ENCODE peak calls at places on chromosomes 2 and 18, in seven cellular contexts. One of them, this sample, is unnamed.
A peak's percentile ranks its signal among the peaks of the same experiment; 100 is the strongest.

GRCh38 chr2:175366814-175367213 is 185.3 kb upstream of the ATP5MC3 start:
- DNase-seq in K562: peak; percentile 59
- DNase-seq in sigmoid colon: no peak
- DNase-seq in HepG2: peak; percentile 53
- DNase-seq in stomach: no peak
- DNase-seq in H1: peak; percentile 53
- DNase-seq in transverse colon: peak; percentile 10
- DNase-seq in this sample: no peak

GRCh38 chr2:104745856-104746255 is 108.1 kb upstream of the POU3F3 start:
- DNase-seq in K562: no peak
- DNase-seq in sigmoid colon: no peak
- DNase-seq in HepG2: no peak
- DNase-seq in stomach: no peak
- DNase-seq in H1: no peak
- DNase-seq in transverse colon: no peak
- DNase-seq in this sample: no peak

GRCh38 chr18:34867520-34867919 is 157.4 kb downstream of the DTNA start:
- DNase-seq in K562: no peak
- DNase-seq in sigmoid colon: no peak
- DNase-seq in HepG2: peak; percentile 12
- DNase-seq in stomach: no peak
- DNase-seq in H1: peak; percentile 63
- DNase-seq in transverse colon: no peak
- DNase-seq in this sample: no peak

GRCh38 chr2:69017080-69017479 is 4.1 kb downstream of the ANTXR1 start:
- DNase-seq in K562: no peak
- DNase-seq in sigmoid colon: peak; percentile 39
- DNase-seq in HepG2: no peak
- DNase-seq in stomach: no peak
- DNase-seq in H1: no peak
- DNase-seq in transverse colon: no peak
- DNase-seq in this sample: no peak

GRCh38 chr2:28565720-28566295 is 69.9 kb downstream of the PLB1 start:
- DNase-seq in K562: no peak
- DNase-seq in sigmoid colon: peak; percentile 59
- DNase-seq in HepG2: no peak
- DNase-seq in stomach: no peak
- DNase-seq in H1: no peak
- DNase-seq in transverse colon: no peak
- DNase-seq in this sample: no peak

GRCh38 chr2:47688561-47688960 is 94.4 kb upstream of the MSH6 start:
- DNase-seq in K562: no peak
- DNase-seq in sigmoid colon: no peak
- DNase-seq in HepG2: no peak
- DNase-seq in stomach: no peak
- DNase-seq in H1: no peak
- DNase-seq in transverse colon: no peak
- DNase-seq in this sample: no peak

GRCh38 chr2:215360596-215360995 is 48.7 kb downstream of the ATIC start:
- DNase-seq in K562: no peak
- DNase-seq in sigmoid colon: no peak
- DNase-seq in HepG2: no peak
- DNase-seq in stomach: no peak
- DNase-seq in H1: no peak
- DNase-seq in transverse colon: no peak
- DNase-seq in this sample: no peak

GRCh38 chr2:48941908-48942307 is 186.4 kb upstream of the LHCGR start:
- DNase-seq in K562: no peak
- DNase-seq in sigmoid colon: no peak
- DNase-seq in HepG2: no peak
- DNase-seq in stomach: no peak
- DNase-seq in H1: no peak
- DNase-seq in transverse colon: no peak
- DNase-seq in this sample: no peak

GRCh38 chr2:23423873-23424680 is 39.1 kb downstream of the KLHL29 start:
- DNase-seq in K562: no peak
- DNase-seq in sigmoid colon: peak; percentile 64
- DNase-seq in HepG2: no peak
- DNase-seq in stomach: no peak
- DNase-seq in H1: peak; percentile 45
- DNase-seq in transverse colon: no peak
- DNase-seq in this sample: no peak

GRCh38 chr2:158546412-158547144 is 89.8 kb downstream of the PKP4 start:
- DNase-seq in K562: peak; percentile 22
- DNase-seq in sigmoid colon: no peak
- DNase-seq in HepG2: no peak
- DNase-seq in stomach: no peak
- DNase-seq in H1: no peak
- DNase-seq in transverse colon: no peak
- DNase-seq in this sample: no peak

GRCh38 chr2:71807969-71808451 is 339.7 kb downstream of the CYP26B1 start:
- DNase-seq in K562: no peak
- DNase-seq in sigmoid colon: peak; percentile 87
- DNase-seq in HepG2: no peak
- DNase-seq in stomach: no peak
- DNase-seq in H1: peak; percentile 8
- DNase-seq in transverse colon: peak; percentile 28
- DNase-seq in this sample: no peak

GRCh38 chr2:6773007-6773693 is 92.6 kb downstream of the CMPK2 start:
- DNase-seq in K562: peak; percentile 87
- DNase-seq in sigmoid colon: peak; percentile 71
- DNase-seq in HepG2: peak; percentile 21
- DNase-seq in stomach: peak; percentile 66
- DNase-seq in H1: peak; percentile 99
- DNase-seq in transverse colon: peak; percentile 58
- DNase-seq in this sample: no peak
- TF ChIP-seq POLR2AphosphoS5 in K562: no peak
- TF ChIP-seq POLR2AphosphoS5 in sigmoid colon: peak; percentile 11
- TF ChIP-seq POLR2AphosphoS5 in HepG2: no peak
- TF ChIP-seq POLR2AphosphoS5 in stomach: no peak
- TF ChIP-seq POLR2AphosphoS5 in H1: no peak
- TF ChIP-seq POLR2AphosphoS5 in transverse colon: no peak
- TF ChIP-seq POLR2AphosphoS5 in this sample: no peak

DNA sequence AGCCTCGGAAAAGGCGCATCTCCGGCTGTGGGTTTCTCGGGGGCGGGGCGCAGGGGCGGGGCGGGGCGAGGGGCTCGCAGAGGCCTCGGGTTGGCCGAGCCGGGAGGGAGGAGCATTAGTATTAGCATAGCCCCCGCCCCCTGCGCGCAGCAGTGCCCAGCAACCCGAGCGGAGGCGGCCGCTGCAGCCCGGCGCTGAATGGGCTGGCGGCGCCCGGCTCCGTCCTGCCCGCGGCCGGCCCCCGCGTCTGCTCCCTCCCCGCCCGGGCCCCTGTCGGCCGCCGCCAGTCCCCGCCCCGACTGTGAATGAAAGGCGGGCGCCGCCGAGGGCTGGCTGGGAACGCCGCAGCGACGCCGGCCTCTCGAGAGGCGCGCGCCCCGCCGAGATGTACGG is at the start of gene EFR3B:
- DNase-seq in K562: peak; percentile 98
- DNase-seq in sigmoid colon: peak; percentile 97
- DNase-seq in HepG2: peak; percentile 89
- DNase-seq in stomach: peak; percentile 96
- DNase-seq in H1: peak; percentile 82
- DNase-seq in transverse colon: peak; percentile 96
- DNase-seq in this sample: peak; percentile 95
- TF ChIP-seq POLR2A in K562: no peak
- TF ChIP-seq POLR2A in sigmoid colon: no peak
- TF ChIP-seq POLR2A in HepG2: no peak
- TF ChIP-seq POLR2A in stomach: no peak
- TF ChIP-seq POLR2A in H1: no peak
- TF ChIP-seq POLR2A in transverse colon: no peak
- TF ChIP-seq POLR2A in this sample: no peak

GRCh38 chr2:74472086-74472944 is at the start of gene MRPL53:
- DNase-seq in K562: peak; percentile 81
- DNase-seq in sigmoid colon: peak; percentile 96
- DNase-seq in HepG2: peak; percentile 92
- DNase-seq in stomach: peak; percentile 95
- DNase-seq in H1: peak; percentile 94
- DNase-seq in transverse colon: peak; percentile 95
- DNase-seq in this sample: peak; percentile 98
- TF ChIP-seq EP300 in K562: peak; percentile 33
- TF ChIP-seq EP300 in sigmoid colon: no peak
- TF ChIP-seq EP300 in HepG2: no peak
- TF ChIP-seq EP300 in stomach: no peak
- TF ChIP-seq EP300 in H1: no peak
- TF ChIP-seq EP300 in transverse colon: no peak
- TF ChIP-seq EP300 in this sample: no peak

GRCh38 chr2:76688732-76689131 is 833.4 kb downstream of the LRRTM4 start:
- DNase-seq in K562: no peak
- DNase-seq in sigmoid colon: no peak
- DNase-seq in HepG2: no peak
- DNase-seq in stomach: no peak
- DNase-seq in H1: no peak
- DNase-seq in transverse colon: no peak
- DNase-seq in this sample: no peak

GRCh38 chr2:76692896-76693295 is 829.3 kb downstream of the LRRTM4 start:
- DNase-seq in K562: no peak
- DNase-seq in sigmoid colon: no peak
- DNase-seq in HepG2: no peak
- DNase-seq in stomach: no peak
- DNase-seq in H1: no peak
- DNase-seq in transverse colon: no peak
- DNase-seq in this sample: no peak
- TF ChIP-seq POLR2AphosphoS5 in K562: no peak
- TF ChIP-seq POLR2AphosphoS5 in sigmoid colon: no peak
- TF ChIP-seq POLR2AphosphoS5 in HepG2: no peak
- TF ChIP-seq POLR2AphosphoS5 in stomach: no peak
- TF ChIP-seq POLR2AphosphoS5 in H1: no peak
- TF ChIP-seq POLR2AphosphoS5 in transverse colon: no peak
- TF ChIP-seq POLR2AphosphoS5 in this sample: no peak

GRCh38 chr18:69659142-69659651 is 258.5 kb downstream of the DOK6 start:
- DNase-seq in K562: no peak
- DNase-seq in sigmoid colon: no peak
- DNase-seq in HepG2: peak; percentile 73
- DNase-seq in stomach: no peak
- DNase-seq in H1: no peak
- DNase-seq in transverse colon: no peak
- DNase-seq in this sample: no peak

GRCh38 chr18:69655816-69656215 is 255.1 kb downstream of the DOK6 start:
- DNase-seq in K562: no peak
- DNase-seq in sigmoid colon: no peak
- DNase-seq in HepG2: no peak
- DNase-seq in stomach: no peak
- DNase-seq in H1: no peak
- DNase-seq in transverse colon: no peak
- DNase-seq in this sample: no peak

GRCh38 chr18:69658137-69658536 is 257.4 kb downstream of the DOK6 start:
- DNase-seq in K562: no peak
- DNase-seq in sigmoid colon: no peak
- DNase-seq in HepG2: peak; percentile 8
- DNase-seq in stomach: no peak
- DNase-seq in H1: no peak
- DNase-seq in transverse colon: no peak
- DNase-seq in this sample: no peak
- TF ChIP-seq POLR2A in K562: no peak
- TF ChIP-seq POLR2A in sigmoid colon: no peak
- TF ChIP-seq POLR2A in HepG2: no peak
- TF ChIP-seq POLR2A in stomach: no peak
- TF ChIP-seq POLR2A in H1: no peak
- TF ChIP-seq POLR2A in transverse colon: no peak
- TF ChIP-seq POLR2A in this sample: no peak

GRCh38 chr2:193796847-193797246 is 1602.1 kb upstream of the TMEFF2 start:
- DNase-seq in K562: no peak
- DNase-seq in sigmoid colon: no peak
- DNase-seq in HepG2: no peak
- DNase-seq in stomach: no peak
- DNase-seq in H1: no peak
- DNase-seq in transverse colon: no peak
- DNase-seq in this sample: no peak
- TF ChIP-seq EP300 in K562: no peak
- TF ChIP-seq EP300 in sigmoid colon: no peak
- TF ChIP-seq EP300 in HepG2: no peak
- TF ChIP-seq EP300 in stomach: no peak
- TF ChIP-seq EP300 in H1: no peak
- TF ChIP-seq EP300 in transverse colon: no peak
- TF ChIP-seq EP300 in this sample: no peak

DNA sequence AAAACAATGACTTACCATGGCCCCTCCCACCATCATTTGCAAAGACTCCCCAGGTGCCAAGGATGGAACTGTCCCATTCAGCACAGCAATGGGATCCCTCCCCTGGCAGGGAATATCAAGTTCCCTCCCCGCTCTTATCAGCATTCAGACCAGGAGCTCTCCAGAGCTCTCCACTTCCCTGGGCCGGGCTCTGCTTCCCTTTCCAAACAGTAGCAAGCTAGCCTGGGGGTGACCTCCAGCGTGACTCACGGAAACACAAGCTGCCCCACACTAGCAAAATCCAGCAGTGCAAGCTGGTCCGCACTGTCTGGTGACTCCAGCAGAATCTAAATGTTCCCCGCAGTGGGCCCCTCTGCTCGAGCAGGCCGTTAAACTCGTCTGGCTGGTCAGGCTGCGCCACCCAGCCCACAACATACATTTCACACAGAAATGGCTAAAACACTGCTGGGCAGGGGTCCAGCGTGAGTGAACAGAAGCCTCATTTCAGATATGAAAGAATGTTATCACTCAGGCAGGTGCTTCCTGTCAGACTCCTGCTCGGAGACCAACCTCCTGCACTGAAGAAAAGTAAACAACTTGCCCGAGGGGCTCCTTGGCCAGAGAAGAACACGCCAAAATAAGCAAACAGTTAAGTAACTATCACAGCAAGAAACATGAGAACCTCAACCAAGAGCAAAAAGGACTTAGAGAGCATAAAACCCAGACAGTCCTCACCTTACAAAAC is 33.9 kb downstream of the STAT1 start:
- DNase-seq in K562: no peak
- DNase-seq in sigmoid colon: peak; percentile 76
- DNase-seq in HepG2: no peak
- DNase-seq in stomach: peak; percentile 74
- DNase-seq in H1: no peak
- DNase-seq in transverse colon: peak; percentile 49
- DNase-seq in this sample: no peak
- TF ChIP-seq POLR2AphosphoS5 in K562: no peak
- TF ChIP-seq POLR2AphosphoS5 in sigmoid colon: no peak
- TF ChIP-seq POLR2AphosphoS5 in HepG2: no peak
- TF ChIP-seq POLR2AphosphoS5 in stomach: no peak
- TF ChIP-seq POLR2AphosphoS5 in H1: no peak
- TF ChIP-seq POLR2AphosphoS5 in transverse colon: no peak
- TF ChIP-seq POLR2AphosphoS5 in this sample: no peak

GRCh38 chr2:20215183-20216040 is 9.5 kb downstream of the SDC1 start:
- DNase-seq in K562: no peak
- DNase-seq in sigmoid colon: no peak
- DNase-seq in HepG2: peak; percentile 91
- DNase-seq in stomach: peak; percentile 45
- DNase-seq in H1: no peak
- DNase-seq in transverse colon: peak; percentile 60
- DNase-seq in this sample: no peak

GRCh38 chr2:20214566-20215182 is 10.3 kb downstream of the SDC1 start:
- DNase-seq in K562: no peak
- DNase-seq in sigmoid colon: no peak
- DNase-seq in HepG2: no peak
- DNase-seq in stomach: no peak
- DNase-seq in H1: no peak
- DNase-seq in transverse colon: no peak
- DNase-seq in this sample: no peak

GRCh38 chr2:20212871-20213503 is 11.9 kb downstream of the SDC1 start:
- DNase-seq in K562: no peak
- DNase-seq in sigmoid colon: no peak
- DNase-seq in HepG2: no peak
- DNase-seq in stomach: peak; percentile 89
- DNase-seq in H1: no peak
- DNase-seq in transverse colon: peak; percentile 50
- DNase-seq in this sample: peak; percentile 86

GRCh38 chr2:20212459-20212870 is 12.5 kb downstream of the SDC1 start:
- DNase-seq in K562: no peak
- DNase-seq in sigmoid colon: no peak
- DNase-seq in HepG2: no peak
- DNase-seq in stomach: no peak
- DNase-seq in H1: no peak
- DNase-seq in transverse colon: no peak
- DNase-seq in this sample: no peak

GRCh38 chr2:20213651-20214565 is 11.0 kb downstream of the SDC1 start:
- DNase-seq in K562: no peak
- DNase-seq in sigmoid colon: no peak
- DNase-seq in HepG2: peak; percentile 93
- DNase-seq in stomach: no peak
- DNase-seq in H1: no peak
- DNase-seq in transverse colon: peak; percentile 61
- DNase-seq in this sample: no peak
- TF ChIP-seq POLR2A in K562: no peak
- TF ChIP-seq POLR2A in sigmoid colon: no peak
- TF ChIP-seq POLR2A in HepG2: no peak
- TF ChIP-seq POLR2A in stomach: no peak
- TF ChIP-seq POLR2A in H1: no peak
- TF ChIP-seq POLR2A in transverse colon: no peak
- TF ChIP-seq POLR2A in this sample: no peak

This sample was measured in suprapubic skin.